ENCODE peak calls at places on chromosomes 4 and X, in seven cellular contexts. I is IMR-90, P is HepG2, D is HCT116, K is H1, T is K562, H is GM12878. A is an unnamed sample.

GRCh38 chr4:131370846-131371245 is 1778.2 kb upstream of the PCDH10 start:
- DNase-seq in I (no peak), P (no peak), D (no peak), K (no peak), T (no peak), H (no peak), A (no peak)

GRCh38 chrX:147981038-147981752 is at the start of gene FMR1NB:
- DNase-seq in I (no peak), P (no peak), D (no peak), K (no peak), T (peak), H (peak), A (no peak)

GRCh38 chrX:48752498-48752897 is 9.0 kb upstream of the GLOD5 start:
- DNase-seq in I (no peak), P (no peak), D (no peak), K (no peak), T (no peak), H (no peak), A (no peak)

GRCh38 chrX:29841750-29842149 is 373.6 kb upstream of the MAGEB2 start:
- DNase-seq in I (peak), P (no peak), D (no peak), K (no peak), T (no peak), H (no peak), A (no peak)

GRCh38 chr4:30717208-30718020 is 2.8 kb upstream of the PCDH7 start:
- DNase-seq in I (peak), P (no peak), D (no peak), K (no peak), T (no peak), H (no peak), A (peak)

GRCh38 chrX:96140796-96141195 is 543.8 kb upstream of the DIAPH2 start:
- DNase-seq in I (no peak), P (no peak), D (no peak), K (no peak), T (no peak), H (no peak), A (no peak)

GRCh38 chr4:126004936-126005335 is 690.2 kb downstream of the FAT4 start:
- DNase-seq in I (peak), P (no peak), D (no peak), K (no peak), T (no peak), H (no peak), A (no peak)

GRCh38 chr4:142960134-142960533 is 114.0 kb upstream of the INPP4B start:
- DNase-seq in I (no peak), P (no peak), D (no peak), K (no peak), T (no peak), H (no peak), A (no peak)

GRCh38 chrX:70922776-70923473 is 8.0 kb downstream of the SLC7A3 start:
- DNase-seq in I (no peak), P (no peak), D (no peak), K (no peak), T (no peak), H (no peak), A (no peak)

GRCh38 chr4:114600066-114600552 is 1.5 kb downstream of the UGT8 start:
- DNase-seq in I (no peak), P (no peak), D (peak), K (no peak), T (no peak), H (no peak), A (no peak)

GRCh38 chr4:114597410-114598115 is 1.0 kb upstream of the UGT8 start:
- DNase-seq in I (no peak), P (no peak), D (no peak), K (no peak), T (no peak), H (no peak), A (no peak)

GRCh38 chr4:114599231-114600065 is 841 bp downstream of the UGT8 start:
- DNase-seq in I (no peak), P (no peak), D (peak), K (no peak), T (no peak), H (no peak), A (no peak)

GRCh38 chr4:114600672-114601071 is 2.1 kb downstream of the UGT8 start:
- DNase-seq in I (no peak), P (no peak), D (no peak), K (no peak), T (no peak), H (no peak), A (no peak)

GRCh38 chr4:114598191-114599121 is at the start of gene UGT8:
- DNase-seq in I (no peak), P (no peak), D (peak), K (no peak), T (peak), H (no peak), A (no peak)
- TF ChIP-seq POLR2A in I (no peak), P (no peak), D (peak), K (no peak), T (peak), H (no peak), A (no peak)

DNA sequence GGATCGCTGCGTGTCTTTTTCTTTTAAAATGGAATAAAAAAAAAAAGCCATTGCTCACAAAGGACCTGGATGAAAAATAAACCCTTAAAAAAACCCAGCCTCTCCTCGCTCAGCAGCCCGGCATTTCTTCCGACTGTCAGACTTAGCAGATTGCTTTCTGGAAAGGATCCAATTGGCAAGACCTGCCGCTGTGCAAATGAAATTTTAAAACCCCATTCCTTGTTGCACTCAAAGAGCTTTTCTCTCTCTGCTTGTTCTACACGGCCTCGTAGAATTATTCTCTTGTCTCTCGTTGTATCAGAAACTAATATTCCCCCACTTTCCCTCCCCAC is 578.6 kb downstream of the BCOR start:
- DNase-seq in I (no peak), P (no peak), D (no peak), K (no peak), T (no peak), H (no peak), A (no peak)
- TF ChIP-seq CEBPB in I (no peak), P (no peak), D (no peak), K (no peak), T (no peak), H (no peak), A (no peak)

DNA sequence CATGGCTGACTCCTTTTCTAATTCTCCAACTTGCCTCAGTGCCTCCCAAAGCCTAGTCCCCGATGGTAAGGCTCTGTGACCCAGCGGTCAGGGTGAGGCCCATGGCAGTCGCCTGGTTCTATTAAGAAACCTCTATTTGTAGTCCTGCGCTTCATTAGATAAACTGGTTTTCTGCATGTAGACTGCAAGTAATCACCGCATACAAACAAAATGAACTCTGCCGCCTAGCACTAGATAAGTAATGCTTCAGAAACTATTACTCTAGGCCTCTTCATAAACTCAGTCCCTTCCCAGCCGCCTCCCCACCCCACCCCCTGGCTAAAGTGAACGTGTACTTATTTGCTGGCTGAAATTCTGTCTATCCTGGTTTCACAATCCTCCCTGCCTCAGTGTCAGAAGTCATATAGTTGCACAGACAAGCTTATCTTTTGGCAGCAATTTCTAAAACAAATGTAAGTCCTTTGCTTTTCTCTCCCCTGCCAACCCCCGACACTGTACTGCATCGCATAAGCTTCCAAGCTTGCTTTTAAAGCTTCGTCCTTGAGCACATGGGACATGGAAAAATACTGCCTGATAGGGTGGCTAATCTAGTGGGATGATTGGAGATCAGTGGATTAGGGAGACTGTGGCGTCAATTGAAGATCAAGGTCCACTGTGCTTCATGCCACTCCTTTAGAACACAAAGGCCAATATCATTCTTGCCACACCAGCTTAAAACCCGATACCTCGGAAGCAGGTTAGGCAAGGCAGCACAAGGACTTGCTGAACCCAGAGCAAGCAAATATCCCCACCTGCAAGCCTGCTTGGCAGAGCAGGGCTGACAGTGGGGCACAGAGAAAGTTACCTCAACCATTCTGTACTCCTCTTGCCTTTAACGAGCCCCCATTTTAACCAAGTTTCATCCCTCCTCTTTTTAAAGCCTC is 125.8 kb downstream of the IRF2 start:
- DNase-seq in I (peak), P (peak), D (no peak), K (no peak), T (no peak), H (peak), A (no peak)
- TF ChIP-seq POLR2A in I (no peak), P (peak), D (no peak), K (no peak), T (no peak), H (no peak), A (no peak)

GRCh38 chrX:134764202-134764785 is 106.0 kb upstream of the PLAC1 start:
- DNase-seq in I (no peak), P (peak), D (peak), K (no peak), T (peak), H (no peak), A (peak)
- TF ChIP-seq CEBPB in I (no peak), P (no peak), D (no peak), K (no peak), T (no peak), H (no peak), A (no peak)

GRCh38 chr4:73187325-73187724 is 71.3 kb downstream of the ANKRD17 start:
- DNase-seq in I (peak), P (no peak), D (no peak), K (no peak), T (no peak), H (no peak), A (peak)
- TF ChIP-seq POLR2A in I (no peak), P (no peak), D (no peak), K (no peak), T (no peak), H (no peak), A (no peak)

GRCh38 chr4:56375458-56375857 is 11.8 kb downstream of the AASDH start:
- DNase-seq in I (no peak), P (no peak), D (no peak), K (no peak), T (no peak), H (no peak), A (no peak)
- TF ChIP-seq CEBPB in I (no peak), P (no peak), D (no peak), K (no peak), T (no peak), H (no peak), A (no peak)

A was measured in A549.